ENCODE peak calls at places on chromosomes 4 and X, in five cellular contexts. O is stomach; G is choroid plexus epithelial cell; V is BE2C; S is CD8-positive, alpha-beta T cell. Q is an unnamed sample.

GRCh38 chr4:16783119-16783518 is 115.3 kb downstream of the LDB2 start:
- DNase-seq in S (no peak), G (peak; percentile 45), V (no peak), O (no peak), Q (no peak)

GRCh38 chrX:17788439-17788838 is 51.1 kb downstream of the SCML1 start:
- DNase-seq in O (peak; percentile 39), V (peak; percentile 37), G (peak; percentile 69), S (peak; percentile 41), Q (no peak)

GRCh38 chr4:47686294-47686872 is 151.5 kb downstream of the CORIN start:
- DNase-seq in O (peak; percentile 35), V (peak; percentile 62), S (peak; percentile 62), G (peak; percentile 68), Q (peak; percentile 53)

GRCh38 chrX:67437821-67438220 is 106.0 kb upstream of the AR start:
- DNase-seq in V (no peak), G (no peak), O (no peak), S (no peak), Q (no peak)

GRCh38 chr4:27514711-27515110 is 654.1 kb downstream of the STIM2 start:
- DNase-seq in S (no peak), V (no peak), G (no peak), O (no peak), Q (no peak)

GRCh38 chr4:21641696-21642095 is 306.9 kb downstream of the KCNIP4 start:
- DNase-seq in O (no peak), S (no peak), V (no peak), G (no peak), Q (no peak)

GRCh38 chr4:120071192-120071795 is 4.6 kb upstream of the MAD2L1 start:
- DNase-seq in V (peak; percentile 59), G (peak; percentile 91), S (peak; percentile 37), O (no peak), Q (peak; percentile 58)

GRCh38 chr4:164023214-164023613 is 528.7 kb downstream of the TMA16 start:
- DNase-seq in V (no peak), S (no peak), G (no peak), O (no peak), Q (no peak)

GRCh38 chr4:122163301-122163700 is 11.2 kb downstream of the BLTP1 start:
- DNase-seq in O (no peak), G (no peak), V (no peak), S (no peak), Q (no peak)

GRCh38 chrX:143781103-143781502 is 60.6 kb upstream of the SPANXN2 start:
- DNase-seq in S (no peak), V (no peak), O (no peak), G (peak; percentile 1), Q (no peak)

GRCh38 chr4:81442479-81443085 is 29.1 kb downstream of the RASGEF1B start:
- DNase-seq in S (no peak), G (no peak), V (no peak), O (no peak), Q (no peak)

GRCh38 chr4:20172070-20172760 is 79.5 kb upstream of the SLIT2 start:
- DNase-seq in V (no peak), O (no peak), S (no peak), G (no peak), Q (no peak)

GRCh38 chrX:44938111-44938510 is 65.1 kb downstream of the KDM6A start:
- DNase-seq in S (no peak), G (no peak), O (no peak), V (no peak), Q (no peak)

GRCh38 chr4:74456849-74457395 is 12.0 kb downstream of the AREG start:
- DNase-seq in S (no peak), V (no peak), O (no peak), G (peak; percentile 61), Q (no peak)

GRCh38 chr4:139266583-139267257 is 13.3 kb downstream of the MGARP start:
- DNase-seq in V (peak; percentile 59), O (peak; percentile 71), S (peak; percentile 70), G (peak; percentile 88), Q (peak; percentile 86)

GRCh38 chrX:154082396-154083133 is 15.0 kb downstream of the MECP2 start:
- DNase-seq in S (no peak), V (no peak), G (peak; percentile 75), O (no peak), Q (no peak)

GRCh38 chr4:3387154-3387942 is 54.4 kb upstream of the HGFAC start:
- DNase-seq in O (no peak), V (no peak), S (no peak), G (no peak), Q (no peak)
- H3K4me3 ChIP-seq in O (peak overlapping the region; percentile 27), V (no peak overlapping the region), S (no peak overlapping the region), G (peak overlapping the region; percentile 53), Q (no peak overlapping the region)

DNA sequence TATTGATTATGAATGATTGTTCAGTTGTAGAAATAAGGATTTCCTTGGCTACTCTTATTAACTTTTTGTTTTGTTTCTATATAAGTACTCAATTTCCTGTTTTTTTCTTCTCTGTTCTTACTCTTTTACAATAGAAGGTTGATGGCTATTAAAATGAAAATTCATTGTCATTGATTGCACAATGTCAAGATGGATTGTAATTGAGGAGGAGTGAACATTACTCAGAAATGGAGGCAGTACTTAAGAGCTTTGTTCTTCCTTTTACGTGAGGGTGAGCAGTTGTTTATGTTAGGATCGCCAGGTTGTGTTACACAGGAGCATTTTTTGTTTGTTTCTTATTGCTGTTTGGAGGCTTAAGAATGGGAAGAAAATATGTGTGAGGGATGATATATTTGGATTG is 2062.4 kb downstream of the ARAP2 start:
- DNase-seq in O (no peak), V (no peak), G (peak; percentile 51), S (no peak), Q (no peak)
- H3K4me3 ChIP-seq in O (no peak overlapping the region), V (no peak overlapping the region), G (no peak overlapping the region), S (no peak overlapping the region), Q (no peak overlapping the region)

DNA sequence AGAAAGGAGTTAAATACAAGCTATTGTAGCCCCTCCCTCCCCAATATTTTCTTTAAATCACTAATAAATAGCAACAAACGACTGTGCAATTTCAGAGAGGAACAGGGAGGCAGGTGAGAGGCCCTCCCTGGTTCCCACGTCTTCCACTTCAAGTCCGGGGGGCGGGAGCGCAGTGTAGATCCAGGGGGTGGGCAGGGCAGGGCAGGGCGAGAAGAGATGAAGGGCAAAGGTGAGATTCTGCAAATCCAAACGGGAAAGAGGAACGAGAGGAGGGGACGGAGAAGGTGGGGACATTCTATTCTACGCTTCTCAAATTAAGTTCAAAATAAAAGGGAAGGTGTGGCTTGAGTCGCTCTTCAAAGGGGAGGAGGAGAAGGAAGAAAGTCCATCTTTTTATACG is 6.8 kb downstream of the NKX6-1 start:
- DNase-seq in G (no peak), V (no peak), S (no peak), O (no peak), Q (no peak)
- H3K4me3 ChIP-seq in G (no peak overlapping the region), V (peak overlapping the region; percentile 98), S (no peak overlapping the region), O (no peak overlapping the region), Q (no peak overlapping the region)

GRCh38 chr4:56821394-56822263 is at the start of gene SPINK2:
- DNase-seq in S (peak; percentile 64), V (peak; percentile 45), G (no peak), O (peak; percentile 51), Q (peak; percentile 66)
- H3K4me3 ChIP-seq in S (peak within 1 kb of the TSS; percentile 58), V (peak within 1 kb of the TSS; percentile 24), G (peak within 1 kb of the TSS; percentile 53), O (peak within 1 kb of the TSS; percentile 43), Q (peak within 1 kb of the TSS; percentile 53)

GRCh38 chr4:112509243-112510190 is 6.5 kb downstream of the NEUROG2 start:
- DNase-seq in O (no peak), V (no peak), G (no peak), S (no peak), Q (no peak)
- H3K4me3 ChIP-seq in O (peak overlapping the region; percentile 18), V (no peak overlapping the region), G (no peak overlapping the region), S (no peak overlapping the region), Q (peak overlapping the region; percentile 11)